ENCODE peak calls at places on chromosome 1, in five cellular contexts. H, R, M, N and U are unnamed samples.

GRCh38 chr1:207103892-207104373 is at the start of gene C4BPA:
- DNase-seq in R (no peak), M (no peak), H (no peak), N (no peak), U (no peak)

GRCh38 chr1:210711825-210712224 is 383.1 kb downstream of the HHAT start:
- DNase-seq in R (no peak), M (no peak), N (no peak), H (no peak), U (no peak)

GRCh38 chr1:201539561-201540404 is 856 bp downstream of the NAV1 start:
- DNase-seq in H (peak; percentile 56), M (peak; percentile 61), N (no peak), R (peak; percentile 47), U (peak; percentile 60)

GRCh38 chr1:23403038-23403336 is 21.6 kb downstream of the TCEA3 start:
- DNase-seq in R (peak; percentile 68), N (peak; percentile 20), H (peak; percentile 74), M (no peak), U (peak; percentile 34)

GRCh38 chr1:162206749-162207635 is 137.5 kb downstream of the NOS1AP start:
- DNase-seq in N (no peak), R (peak; percentile 13), H (no peak), M (peak; percentile 71), U (no peak)

GRCh38 chr1:65255088-65256050 is 54.0 kb upstream of the DNAJC6 start:
- DNase-seq in N (no peak), H (no peak), M (no peak), R (peak; percentile 39), U (no peak)

GRCh38 chr1:16172964-16173446 is 17.1 kb upstream of the EPHA2 start:
- DNase-seq in R (peak; percentile 72), N (no peak), H (peak; percentile 72), M (no peak), U (no peak)

GRCh38 chr1:162139398-162139685 is 69.9 kb downstream of the NOS1AP start:
- DNase-seq in R (no peak), M (no peak), H (no peak), N (no peak), U (no peak)

GRCh38 chr1:195376190-195376589 is 1232.0 kb downstream of the KCNT2 start:
- DNase-seq in M (no peak), N (peak; percentile 14), R (no peak), H (no peak), U (no peak)

GRCh38 chr1:53442297-53442696 is 16.9 kb upstream of the DMRTB1 start:
- DNase-seq in R (no peak), M (no peak), H (peak; percentile 49), N (no peak), U (no peak)

DNA sequence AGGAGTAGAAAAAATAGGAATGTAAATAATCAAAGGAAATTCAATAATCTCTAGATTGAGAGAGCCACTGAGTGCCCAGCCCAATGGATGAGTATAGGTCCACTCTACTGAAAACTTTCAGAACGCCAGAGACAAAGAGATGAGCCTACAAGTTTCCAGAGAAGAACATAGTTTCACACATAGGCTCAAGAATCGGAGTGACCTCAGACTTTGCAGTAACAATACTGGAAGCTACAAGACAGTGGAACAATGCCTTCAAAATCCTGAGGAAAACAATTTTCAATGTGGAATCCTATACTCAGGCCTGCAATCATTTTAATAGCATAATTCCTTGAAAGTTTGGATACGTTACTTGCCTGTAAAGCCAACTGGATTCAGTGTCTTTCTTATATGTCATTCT is 11.0 kb downstream of the GJA4 start:
- DNase-seq in M (no peak), R (no peak), H (no peak), N (no peak), U (no peak)
- TF ChIP-seq CTCF in M (no peak), R (no peak), H (no peak), N (no peak), U (no peak)

GRCh38 chr1:9717193-9718005 is 65.9 kb downstream of the PIK3CD start:
- DNase-seq in N (peak; percentile 87), M (peak; percentile 85), R (peak; percentile 57), H (no peak), U (peak; percentile 54)
- TF ChIP-seq CTCF in N (no peak), M (no peak), R (no peak), H (no peak), U (no peak)

GRCh38 chr1:212718499-212718898 is 18.9 kb upstream of the BATF3 start:
- DNase-seq in H (peak; percentile 23), M (no peak), N (no peak), R (no peak), U (no peak)
- TF ChIP-seq CTCF in H (peak; percentile 16), M (no peak), N (no peak), R (no peak), U (no peak)

GRCh38 chr1:110633646-110634030 is 27.5 kb upstream of the KCNA2 start:
- DNase-seq in N (no peak), M (no peak), R (no peak), H (no peak), U (no peak)

GRCh38 chr1:110634455-110635281 is 28.5 kb upstream of the KCNA2 start:
- DNase-seq in R (peak; percentile 85), M (peak; percentile 65), N (peak; percentile 94), H (peak; percentile 82), U (peak; percentile 60)

GRCh38 chr1:110634086-110634454 is 27.9 kb upstream of the KCNA2 start:
- DNase-seq in H (no peak), N (no peak), M (no peak), R (no peak), U (no peak)

GRCh38 chr1:110636149-110636935 is 30.2 kb upstream of the KCNA2 start:
- DNase-seq in R (no peak), N (peak; percentile 78), H (no peak), M (no peak), U (no peak)

DNA sequence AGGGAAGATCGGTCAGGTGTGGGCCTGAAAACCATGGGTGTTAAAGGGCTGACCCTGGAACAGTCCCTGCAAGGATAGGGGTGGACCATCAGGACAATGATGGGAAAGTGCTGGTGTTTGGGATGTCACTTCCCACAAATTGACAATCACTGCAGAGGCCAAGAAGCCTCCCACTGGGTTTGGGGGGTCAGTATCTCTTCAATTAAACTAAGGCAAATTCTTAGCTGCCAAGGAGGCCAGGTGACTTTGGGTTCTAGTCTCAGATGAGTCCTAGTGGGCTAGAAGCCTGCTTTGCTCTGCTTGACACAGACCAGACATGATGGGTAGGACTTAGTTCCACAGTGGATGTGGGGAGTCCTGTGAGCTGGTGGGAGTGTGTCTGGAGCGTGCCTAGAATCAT is 29.3 kb upstream of the KCNA2 start:
- DNase-seq in H (no peak), R (no peak), M (no peak), N (peak; percentile 31), U (no peak)
- TF ChIP-seq CTCF in H (no peak), R (no peak), M (no peak), N (no peak), U (no peak)